ENCODE peak calls at places on chromosomes 16 and 17, in eight cellular contexts. Z is CD4-positive, CD25-positive, alpha-beta regulatory T cell; W is GM06990; Q is keratinocyte; Y is psoas muscle; S is HAP-1; B is choroid plexus epithelial cell; J is ascending aorta. H is an unnamed sample.

GRCh38 chr17:80270836-80271235 is 10.2 kb downstream of the RNF213 start:
- DNase-seq in B (peak), W (no peak), J (no peak), Y (no peak), Z (no peak), Q (no peak), S (no peak), H (peak)

GRCh38 chr17:50177476-50177875 is 11.7 kb downstream of the SGCA start:
- DNase-seq in Y (peak), Q (no peak), W (no peak), J (no peak), Z (no peak), S (no peak), B (peak), H (no peak)

GRCh38 chr17:38619451-38619795 is 13.7 kb upstream of the SRCIN1 start:
- DNase-seq in S (no peak), Z (no peak), B (no peak), J (no peak), W (no peak), Q (no peak), Y (no peak), H (no peak)

GRCh38 chr16:10028644-10029043 is 153.6 kb downstream of the GRIN2A start:
- DNase-seq in J (no peak), Q (no peak), Z (no peak), B (no peak), Y (no peak), S (no peak), W (no peak), H (no peak)

GRCh38 chr17:78915872-78916632 is 9.1 kb downstream of the TIMP2 start:
- DNase-seq in B (peak), S (no peak), W (no peak), Q (no peak), Y (peak), Z (no peak), J (no peak), H (no peak)

GRCh38 chr17:44914148-44914547 is 1.2 kb downstream of the GFAP start:
- DNase-seq in Z (no peak), Y (no peak), W (no peak), B (no peak), J (no peak), S (no peak), Q (no peak), H (no peak)

GRCh38 chr17:49817993-49818392 is 29.5 kb downstream of the KAT7 start:
- DNase-seq in B (no peak), J (no peak), Z (peak), W (no peak), S (no peak), Y (no peak), Q (no peak), H (peak)

GRCh38 chr17:28646039-28646754 is 1.2 kb upstream of the BLTP2 start:
- DNase-seq in J (no peak), Q (no peak), W (peak), Z (no peak), Y (no peak), B (no peak), S (no peak), H (no peak)

GRCh38 chr17:7814969-7815368 is 19.0 kb upstream of the KDM6B start:
- DNase-seq in W (no peak), Z (no peak), B (no peak), S (no peak), Q (no peak), J (no peak), Y (no peak), H (no peak)

GRCh38 chr17:5500247-5500803 is 14.0 kb downstream of the MIS12 start:
- DNase-seq in Q (no peak), J (no peak), W (no peak), B (peak), Y (no peak), S (no peak), Z (no peak), H (no peak)

GRCh38 chr17:5501725-5502124 is 15.4 kb downstream of the MIS12 start:
- DNase-seq in W (no peak), J (no peak), Q (no peak), Y (no peak), B (no peak), S (no peak), Z (no peak), H (no peak)

GRCh38 chr17:5502552-5502951 is 16.2 kb downstream of the MIS12 start:
- DNase-seq in S (no peak), Q (no peak), W (no peak), Y (no peak), J (no peak), B (no peak), Z (no peak), H (no peak)

GRCh38 chr17:5500804-5501391 is 14.5 kb downstream of the MIS12 start:
- DNase-seq in B (peak), Q (no peak), Y (peak), W (peak), J (peak), Z (peak), S (peak), H (peak)

DNA sequence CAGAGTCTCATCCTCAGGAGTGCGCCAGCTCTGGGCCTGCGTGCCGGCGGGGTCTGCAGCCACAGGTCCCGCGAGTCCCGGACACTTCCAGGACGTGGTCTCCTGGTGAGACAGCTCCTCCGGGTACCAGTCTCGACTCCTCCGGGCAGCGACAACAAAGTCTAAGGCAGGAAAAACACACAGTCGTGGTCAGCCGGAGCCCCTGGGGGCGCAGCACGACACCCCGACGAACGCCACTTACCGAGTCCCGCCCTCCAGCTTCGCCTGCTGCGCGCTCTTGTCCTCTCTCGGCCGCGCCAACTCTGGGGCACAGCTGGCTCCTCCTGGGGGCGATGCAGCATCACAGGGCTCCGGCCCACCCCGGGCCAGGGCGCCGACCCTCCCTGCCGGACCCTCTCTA is 13.4 kb downstream of the MIS12 start:
- DNase-seq in Q (no peak), B (no peak), W (peak), Y (no peak), S (no peak), J (no peak), Z (no peak), H (no peak)
- H3K4me3 ChIP-seq in Q (no peak), B (peak), W (no peak), Y (peak), S (no peak), J (no peak), Z (no peak), H (no peak)

GRCh38 chr16:3113765-3114479 is 1.5 kb downstream of the ZNF205 start:
- DNase-seq in W (no peak), J (no peak), Q (no peak), S (no peak), Y (no peak), B (no peak), Z (no peak), H (no peak)
- H3K4me3 ChIP-seq in W (no peak), J (peak), Q (peak), S (peak), Y (peak), B (peak), Z (no peak), H (no peak)

GRCh38 chr16:30088237-30088831 is 3.4 kb downstream of the TBX6 start:
- DNase-seq in S (no peak), J (no peak), B (no peak), Q (no peak), Z (no peak), Y (no peak), W (no peak), H (no peak)

GRCh38 chr16:30088832-30089624 is 2.7 kb downstream of the TBX6 start:
- DNase-seq in Y (no peak), S (no peak), Q (no peak), B (no peak), W (no peak), J (no peak), Z (no peak), H (no peak)

GRCh38 chr16:30091474-30092372 is at the start of gene TBX6:
- DNase-seq in W (peak), Q (no peak), J (peak), Z (peak), Y (peak), B (peak), S (peak), H (peak)

GRCh38 chr16:30092373-30093010 is 768 bp upstream of the TBX6 start:
- DNase-seq in J (peak), Y (peak), B (peak), Z (peak), S (peak), Q (no peak), W (peak), H (peak)

DNA sequence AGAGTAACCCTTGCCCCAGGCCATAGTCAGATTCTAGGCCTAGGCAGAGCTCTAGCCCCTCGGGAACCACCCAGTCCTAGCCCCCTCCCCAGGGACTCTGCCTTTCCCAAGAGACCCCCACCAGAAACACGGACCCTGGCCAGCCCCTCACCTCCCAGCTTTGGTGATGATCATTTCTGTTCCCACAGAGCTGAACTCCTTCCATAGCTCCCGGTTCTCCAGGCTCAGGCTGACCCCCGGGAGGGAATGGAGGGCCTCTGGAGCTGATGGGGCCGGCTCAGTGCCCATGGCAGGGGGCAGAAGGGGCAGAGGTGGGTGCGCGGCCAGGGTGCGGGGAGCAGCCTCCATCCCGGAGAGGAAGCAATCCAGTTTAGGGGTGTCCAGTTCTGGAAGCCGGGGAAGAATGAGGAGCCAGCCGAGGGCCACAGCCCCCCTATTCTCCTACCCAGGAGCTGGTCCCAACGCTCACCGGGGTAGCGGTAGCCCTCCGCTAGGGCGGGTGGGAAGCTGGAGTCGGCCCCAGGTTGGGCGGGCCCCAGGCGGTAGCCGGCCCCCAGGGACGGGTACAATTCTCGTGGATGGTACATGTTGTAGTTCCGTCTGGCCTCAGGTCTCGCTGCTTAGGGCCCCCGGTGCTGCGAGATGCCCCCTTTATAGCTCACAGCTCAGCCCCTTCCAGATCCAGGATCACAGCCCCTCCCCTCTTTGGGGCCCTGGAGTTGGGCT is 954 bp downstream of the TBX6 start:
- DNase-seq in Z (no peak), Y (no peak), S (no peak), W (no peak), Q (no peak), B (no peak), J (no peak), H (no peak)
- H3K4me3 ChIP-seq in Z (no peak), Y (peak), S (no peak), W (no peak), Q (no peak), B (no peak), J (peak), H (no peak)

GRCh38 chr17:59623151-59623550 is 3.5 kb downstream of the CLTC start:
- DNase-seq in B (no peak), Z (no peak), Q (no peak), J (no peak), S (no peak), W (no peak), Y (no peak), H (no peak)

GRCh38 chr17:59620518-59621259 is 994 bp downstream of the CLTC start:
- DNase-seq in J (no peak), W (peak), Q (no peak), S (peak), B (peak), Z (peak), Y (no peak), H (peak)

GRCh38 chr17:59620064-59620359 is 317 bp downstream of the CLTC start:
- DNase-seq in B (no peak), J (no peak), W (no peak), Q (no peak), Z (no peak), S (no peak), Y (no peak), H (no peak)

GRCh38 chr17:59619313-59620063 is at the start of gene CLTC:
- DNase-seq in B (peak), S (peak), W (peak), Z (peak), Q (peak), Y (peak), J (peak), H (peak)

GRCh38 chr17:59621771-59622170 is 2.1 kb downstream of the CLTC start:
- DNase-seq in Y (no peak), Z (no peak), W (no peak), Q (no peak), J (no peak), B (no peak), S (no peak), H (no peak)
- H3K4me3 ChIP-seq in Y (peak), Z (peak), W (peak), Q (peak), J (peak), B (peak), S (peak), H (no peak)

GRCh38 chr17:63538693-63539595 is 11.3 kb upstream of the DCAF7 start:
- DNase-seq in Q (no peak), S (no peak), Z (no peak), Y (no peak), W (no peak), J (no peak), B (no peak), H (no peak)
- H3K4me3 ChIP-seq in Q (no peak), S (no peak), Z (no peak), Y (peak), W (no peak), J (no peak), B (no peak), H (no peak)

GRCh38 chr16:75099738-75100615 is 16.6 kb downstream of the LDHD start:
- DNase-seq in Y (no peak), Q (no peak), Z (peak), W (no peak), B (no peak), S (no peak), J (no peak), H (peak)
- H3K4me3 ChIP-seq in Y (no peak), Q (no peak), Z (peak), W (no peak), B (no peak), S (no peak), J (no peak), H (no peak)

GRCh38 chr16:78383118-78383517 is 283.7 kb downstream of the WWOX start:
- DNase-seq in Q (no peak), B (no peak), W (no peak), Z (no peak), S (no peak), Y (no peak), J (no peak), H (no peak)

GRCh38 chr16:78385406-78385805 is 286.0 kb downstream of the WWOX start:
- DNase-seq in J (no peak), Q (no peak), W (no peak), Z (no peak), B (no peak), Y (no peak), S (no peak), H (no peak)

GRCh38 chr16:78388920-78389564 is 289.6 kb downstream of the WWOX start:
- DNase-seq in J (no peak), Z (no peak), Y (no peak), S (no peak), W (no peak), B (no peak), Q (no peak), H (no peak)

GRCh38 chr16:78390070-78390469 is 290.6 kb downstream of the WWOX start:
- DNase-seq in Q (no peak), S (no peak), J (no peak), Y (no peak), B (no peak), W (no peak), Z (no peak), H (no peak)

DNA sequence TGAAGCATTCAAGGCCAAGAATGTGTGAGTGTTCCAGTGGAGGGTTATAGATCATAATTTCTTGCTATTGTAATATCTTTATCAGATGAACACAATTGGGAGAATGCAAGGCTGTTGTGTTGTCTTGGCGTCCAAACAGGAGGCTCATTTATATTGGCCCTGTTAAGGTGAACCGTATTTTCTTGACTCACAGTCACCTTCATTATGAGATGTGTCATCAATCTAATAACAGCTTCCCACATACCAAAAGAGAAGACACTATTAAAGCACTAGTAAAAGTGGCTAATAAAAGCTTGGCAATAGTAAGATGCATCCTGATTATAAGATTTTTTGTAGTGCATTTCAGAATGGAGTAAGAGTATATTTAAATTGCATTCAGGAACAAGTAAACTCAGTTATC is 287.5 kb downstream of the WWOX start:
- DNase-seq in W (no peak), Z (no peak), J (no peak), Q (no peak), Y (no peak), B (no peak), S (no peak), H (no peak)
- H3K4me3 ChIP-seq in W (no peak), Z (no peak), J (no peak), Q (no peak), Y (no peak), B (no peak), S (no peak), H (no peak)

GRCh38 chr16:49875812-49876715 is 20.2 kb upstream of the ZNF423 start:
- DNase-seq in W (no peak), Y (no peak), J (no peak), Z (no peak), B (no peak), Q (no peak), S (no peak), H (no peak)
- H3K4me3 ChIP-seq in W (no peak), Y (peak), J (peak), Z (no peak), B (peak), Q (no peak), S (peak), H (no peak)